ENCODE peak calls at places on chromosomes 16 and 17, in four cellular contexts. One of them, this sample, is unnamed.

GRCh38 chr17:77141846-77142449 is 1.2 kb downstream of the SEC14L1 start:
- DNase-seq in HTR-8/SVneo: no peak
- DNase-seq in A549: no peak
- DNase-seq in GM12865: no peak
- DNase-seq in this sample: no peak

GRCh38 chr16:85625053-85625452 is 11.9 kb downstream of the GSE1 start:
- DNase-seq in HTR-8/SVneo: no peak
- DNase-seq in A549: no peak
- DNase-seq in GM12865: no peak
- DNase-seq in this sample: no peak

GRCh38 chr17:40022497-40022896 is 7.3 kb downstream of the CSF3 start:
- DNase-seq in HTR-8/SVneo: no peak
- DNase-seq in A549: no peak
- DNase-seq in GM12865: no peak
- DNase-seq in this sample: no peak

GRCh38 chr16:71283612-71284011 is 5.6 kb downstream of the CMTR2 start:
- DNase-seq in HTR-8/SVneo: no peak
- DNase-seq in A549: no peak
- DNase-seq in GM12865: no peak
- DNase-seq in this sample: no peak

GRCh38 chr16:87240211-87241134 is 76.7 kb downstream of the C16orf95 start:
- DNase-seq in HTR-8/SVneo: peak
- DNase-seq in A549: no peak
- DNase-seq in GM12865: no peak
- DNase-seq in this sample: no peak

GRCh38 chr16:56673916-56674315 is 4.3 kb downstream of the MT1H start:
- DNase-seq in HTR-8/SVneo: no peak
- DNase-seq in A549: peak
- DNase-seq in GM12865: peak
- DNase-seq in this sample: peak

GRCh38 chr16:58862334-58863024 is 128.4 kb upstream of the GOT2 start:
- DNase-seq in HTR-8/SVneo: no peak
- DNase-seq in A549: no peak
- DNase-seq in GM12865: no peak
- DNase-seq in this sample: no peak

GRCh38 chr16:6125483-6126259 is 1028.1 kb upstream of the EEF2KMT start:
- DNase-seq in HTR-8/SVneo: no peak
- DNase-seq in A549: no peak
- DNase-seq in GM12865: no peak
- DNase-seq in this sample: no peak

GRCh38 chr16:12016166-12016947 is 39.8 kb downstream of the SNX29 start:
- DNase-seq in HTR-8/SVneo: no peak
- DNase-seq in A549: no peak
- DNase-seq in GM12865: no peak
- DNase-seq in this sample: no peak

GRCh38 chr17:13038931-13039665 is 21.3 kb upstream of the ELAC2 start:
- DNase-seq in HTR-8/SVneo: no peak
- DNase-seq in A549: no peak
- DNase-seq in GM12865: no peak
- DNase-seq in this sample: no peak

GRCh38 chr17:66386789-66387351 is 84.5 kb downstream of the PRKCA start:
- DNase-seq in HTR-8/SVneo: no peak
- DNase-seq in A549: peak
- DNase-seq in GM12865: no peak
- DNase-seq in this sample: no peak

GRCh38 chr17:41984454-41984853 is 17.9 kb downstream of the CNP start:
- DNase-seq in HTR-8/SVneo: no peak
- DNase-seq in A549: no peak
- DNase-seq in GM12865: no peak
- DNase-seq in this sample: no peak

GRCh38 chr16:76959166-76959565 is 231.8 kb upstream of the MON1B start:
- DNase-seq in HTR-8/SVneo: no peak
- DNase-seq in A549: no peak
- DNase-seq in GM12865: no peak
- DNase-seq in this sample: no peak

GRCh38 chr17:74176546-74177001 is 26.9 kb upstream of the RPL38 start:
- DNase-seq in HTR-8/SVneo: peak
- DNase-seq in A549: peak
- DNase-seq in GM12865: peak
- DNase-seq in this sample: no peak

GRCh38 chr17:74513987-74514631 is 17.2 kb downstream of the CD300LB start:
- DNase-seq in HTR-8/SVneo: no peak
- DNase-seq in A549: peak
- DNase-seq in GM12865: peak
- DNase-seq in this sample: peak

GRCh38 chr16:79276506-79276905 is 324.0 kb downstream of the MAF start:
- DNase-seq in HTR-8/SVneo: no peak
- DNase-seq in A549: no peak
- DNase-seq in GM12865: no peak
- DNase-seq in this sample: no peak

GRCh38 chr17:28141333-28141732 is 98.9 kb downstream of the NLK start:
- DNase-seq in HTR-8/SVneo: no peak
- DNase-seq in A549: no peak
- DNase-seq in GM12865: no peak
- DNase-seq in this sample: no peak

GRCh38 chr17:7328840-7329359 is at the start of gene NEURL4:
- DNase-seq in HTR-8/SVneo: no peak
- DNase-seq in A549: peak
- DNase-seq in GM12865: peak
- DNase-seq in this sample: no peak

GRCh38 chr16:56421976-56422669 is 3.2 kb downstream of the AMFR start:
- DNase-seq in HTR-8/SVneo: no peak
- DNase-seq in A549: no peak
- DNase-seq in GM12865: peak
- DNase-seq in this sample: no peak

GRCh38 chr17:7644768-7645167 is 6.0 kb upstream of the ATP1B2 start:
- DNase-seq in HTR-8/SVneo: no peak
- DNase-seq in A549: no peak
- DNase-seq in GM12865: peak
- DNase-seq in this sample: no peak

GRCh38 chr16:1494129-1494640 is 1.0 kb downstream of the TELO2 start:
- DNase-seq in HTR-8/SVneo: peak
- DNase-seq in A549: peak
- DNase-seq in GM12865: peak
- DNase-seq in this sample: no peak

GRCh38 chr17:2423271-2423670 is 22.4 kb upstream of the MNT start:
- DNase-seq in HTR-8/SVneo: no peak
- DNase-seq in A549: no peak
- DNase-seq in GM12865: no peak
- DNase-seq in this sample: no peak

GRCh38 chr17:48634446-48635208 is 8.5 kb upstream of the HOXB9 start:
- DNase-seq in HTR-8/SVneo: no peak
- DNase-seq in A549: no peak
- DNase-seq in GM12865: no peak
- DNase-seq in this sample: no peak

GRCh38 chr17:77235370-77236080 is 94.8 kb downstream of the SEC14L1 start:
- DNase-seq in HTR-8/SVneo: peak
- DNase-seq in A549: no peak
- DNase-seq in GM12865: peak
- DNase-seq in this sample: no peak

GRCh38 chr17:21012736-21013135 is 30.1 kb downstream of the USP22 start:
- DNase-seq in HTR-8/SVneo: no peak
- DNase-seq in A549: no peak
- DNase-seq in GM12865: no peak
- DNase-seq in this sample: no peak

GRCh38 chr16:56601325-56601724 is 7.1 kb upstream of the MT2A start:
- DNase-seq in HTR-8/SVneo: no peak
- DNase-seq in A549: no peak
- DNase-seq in GM12865: no peak
- DNase-seq in this sample: no peak

GRCh38 chr16:82641336-82641984 is 14.7 kb downstream of the CDH13 start:
- DNase-seq in HTR-8/SVneo: peak
- DNase-seq in A549: no peak
- DNase-seq in GM12865: peak
- DNase-seq in this sample: no peak

GRCh38 chr17:7445011-7445927 is at the start of gene CHRNB1:
- DNase-seq in HTR-8/SVneo: peak
- DNase-seq in A549: peak
- DNase-seq in GM12865: peak
- DNase-seq in this sample: peak

GRCh38 chr17:385195-385835 is 32.7 kb upstream of the RPH3AL start:
- DNase-seq in HTR-8/SVneo: no peak
- DNase-seq in A549: peak
- DNase-seq in GM12865: no peak
- DNase-seq in this sample: no peak

GRCh38 chr16:88382491-88383400 is at the start of gene ZNF469:
- DNase-seq in HTR-8/SVneo: peak
- DNase-seq in A549: peak
- DNase-seq in GM12865: no peak
- DNase-seq in this sample: no peak

GRCh38 chr16:23509763-23510153 is 536 bp downstream of the GGA2 start:
- DNase-seq in HTR-8/SVneo: no peak
- DNase-seq in A549: no peak
- DNase-seq in GM12865: peak
- DNase-seq in this sample: peak

GRCh38 chr17:44203731-44204452 is 4.2 kb upstream of the ATXN7L3 start:
- DNase-seq in HTR-8/SVneo: peak
- DNase-seq in A549: peak
- DNase-seq in GM12865: peak
- DNase-seq in this sample: no peak

GRCh38 chr16:89456412-89456811 is 33.9 kb downstream of the ANKRD11 start:
- DNase-seq in HTR-8/SVneo: no peak
- DNase-seq in A549: no peak
- DNase-seq in GM12865: no peak
- DNase-seq in this sample: no peak